ENCODE peak calls at places on chromosome 6, in five cellular contexts. One of them, this sample, is unnamed.

GRCh38 chr6:1789092-1789491 is 179.4 kb downstream of the FOXC1 start:
- DNase-seq in neural progenitor cell: no peak
- DNase-seq in esophagus squamous epithelium: no peak
- DNase-seq in heart right ventricle: no peak
- DNase-seq in astrocyte of the cerebellum: peak; percentile 57
- DNase-seq in this sample: no peak

GRCh38 chr6:105781248-105781647 is 304.9 kb upstream of the PRDM1 start:
- DNase-seq in neural progenitor cell: no peak
- DNase-seq in esophagus squamous epithelium: no peak
- DNase-seq in heart right ventricle: no peak
- DNase-seq in astrocyte of the cerebellum: no peak
- DNase-seq in this sample: no peak

GRCh38 chr6:158772851-158773371 is 46.3 kb downstream of the EZR start:
- DNase-seq in neural progenitor cell: no peak
- DNase-seq in esophagus squamous epithelium: no peak
- DNase-seq in heart right ventricle: no peak
- DNase-seq in astrocyte of the cerebellum: no peak
- DNase-seq in this sample: peak; percentile 82

GRCh38 chr6:114000066-114000465 is 29.1 kb upstream of the HDAC2 start:
- DNase-seq in neural progenitor cell: no peak
- DNase-seq in esophagus squamous epithelium: no peak
- DNase-seq in heart right ventricle: no peak
- DNase-seq in astrocyte of the cerebellum: peak; percentile 48
- DNase-seq in this sample: peak; percentile 45

GRCh38 chr6:157432861-157433260 is 51.9 kb downstream of the ZDHHC14 start:
- DNase-seq in neural progenitor cell: no peak
- DNase-seq in esophagus squamous epithelium: no peak
- DNase-seq in heart right ventricle: no peak
- DNase-seq in astrocyte of the cerebellum: no peak
- DNase-seq in this sample: no peak

GRCh38 chr6:21102201-21102600 is 491.4 kb upstream of the SOX4 start:
- DNase-seq in neural progenitor cell: no peak
- DNase-seq in esophagus squamous epithelium: no peak
- DNase-seq in heart right ventricle: no peak
- DNase-seq in astrocyte of the cerebellum: no peak
- DNase-seq in this sample: no peak

GRCh38 chr6:127790571-127790970 is 110.3 kb downstream of the THEMIS start:
- DNase-seq in neural progenitor cell: no peak
- DNase-seq in esophagus squamous epithelium: no peak
- DNase-seq in heart right ventricle: no peak
- DNase-seq in astrocyte of the cerebellum: no peak
- DNase-seq in this sample: no peak

GRCh38 chr6:169864148-169865030 is 113.0 kb downstream of the ERMARD start:
- DNase-seq in neural progenitor cell: no peak
- DNase-seq in esophagus squamous epithelium: no peak
- DNase-seq in heart right ventricle: no peak
- DNase-seq in astrocyte of the cerebellum: no peak
- DNase-seq in this sample: no peak

GRCh38 chr6:93784794-93785757 is 365.7 kb upstream of the EPHA7 start:
- DNase-seq in neural progenitor cell: peak; percentile 27
- DNase-seq in esophagus squamous epithelium: no peak
- DNase-seq in heart right ventricle: no peak
- DNase-seq in astrocyte of the cerebellum: peak; percentile 75
- DNase-seq in this sample: peak; percentile 73

GRCh38 chr6:160971151-160971550 is 20.4 kb upstream of the MAP3K4 start:
- DNase-seq in neural progenitor cell: no peak
- DNase-seq in esophagus squamous epithelium: no peak
- DNase-seq in heart right ventricle: no peak
- DNase-seq in astrocyte of the cerebellum: no peak
- DNase-seq in this sample: no peak

GRCh38 chr6:70547313-70547712 is 19.4 kb upstream of the SDHAF4 start:
- DNase-seq in neural progenitor cell: peak; percentile 42
- DNase-seq in esophagus squamous epithelium: no peak
- DNase-seq in heart right ventricle: no peak
- DNase-seq in astrocyte of the cerebellum: no peak
- DNase-seq in this sample: peak; percentile 16

GRCh38 chr6:34792605-34793500 is 970 bp downstream of the BLTP3A start:
- DNase-seq in neural progenitor cell: peak; percentile 39
- DNase-seq in esophagus squamous epithelium: no peak
- DNase-seq in heart right ventricle: peak; percentile 18
- DNase-seq in astrocyte of the cerebellum: no peak
- DNase-seq in this sample: peak; percentile 82

GRCh38 chr6:117487831-117488230 is 5.4 kb downstream of the DCBLD1 start:
- DNase-seq in neural progenitor cell: no peak
- DNase-seq in esophagus squamous epithelium: no peak
- DNase-seq in heart right ventricle: no peak
- DNase-seq in astrocyte of the cerebellum: no peak
- DNase-seq in this sample: peak; percentile 97

GRCh38 chr6:109872549-109872948 is 105.6 kb upstream of the GPR6 start:
- DNase-seq in neural progenitor cell: no peak
- DNase-seq in esophagus squamous epithelium: no peak
- DNase-seq in heart right ventricle: no peak
- DNase-seq in astrocyte of the cerebellum: no peak
- DNase-seq in this sample: no peak

GRCh38 chr6:44029489-44030185 is 97.6 kb downstream of the MRPL14 start:
- DNase-seq in neural progenitor cell: no peak
- DNase-seq in esophagus squamous epithelium: no peak
- DNase-seq in heart right ventricle: no peak
- DNase-seq in astrocyte of the cerebellum: no peak
- DNase-seq in this sample: no peak

GRCh38 chr6:44030812-44031454 is 96.3 kb downstream of the MRPL14 start:
- DNase-seq in neural progenitor cell: no peak
- DNase-seq in esophagus squamous epithelium: no peak
- DNase-seq in heart right ventricle: no peak
- DNase-seq in astrocyte of the cerebellum: no peak
- DNase-seq in this sample: no peak

GRCh38 chr6:44025226-44025625 is 102.0 kb downstream of the MRPL14 start:
- DNase-seq in neural progenitor cell: no peak
- DNase-seq in esophagus squamous epithelium: no peak
- DNase-seq in heart right ventricle: no peak
- DNase-seq in astrocyte of the cerebellum: no peak
- DNase-seq in this sample: no peak

GRCh38 chr6:44024597-44025219 is 102.5 kb downstream of the MRPL14 start:
- DNase-seq in neural progenitor cell: no peak
- DNase-seq in esophagus squamous epithelium: no peak
- DNase-seq in heart right ventricle: no peak
- DNase-seq in astrocyte of the cerebellum: no peak
- DNase-seq in this sample: no peak

DNA sequence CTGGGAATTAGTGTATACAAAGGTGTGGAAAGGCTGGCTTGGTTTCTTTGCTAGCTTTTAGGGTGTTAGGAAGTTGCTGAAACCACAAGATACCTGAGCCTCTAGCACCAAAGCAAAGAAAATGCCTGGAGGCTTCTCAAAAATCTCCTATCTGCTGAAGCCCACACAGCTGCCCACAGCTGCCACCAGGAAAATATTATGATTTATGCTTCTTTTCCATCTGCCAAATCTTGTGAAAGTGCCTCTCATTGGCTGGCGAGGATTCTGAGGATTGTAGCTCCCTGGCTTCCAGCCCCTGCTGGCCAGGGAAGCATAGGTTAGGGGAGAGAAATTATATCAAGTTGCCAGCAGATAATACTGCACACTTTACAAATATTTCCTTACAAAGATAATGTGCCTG is 98.5 kb downstream of the MRPL14 start:
- DNase-seq in neural progenitor cell: no peak
- DNase-seq in esophagus squamous epithelium: no peak
- DNase-seq in heart right ventricle: no peak
- DNase-seq in astrocyte of the cerebellum: no peak
- DNase-seq in this sample: no peak
- TF ChIP-seq CTCF in neural progenitor cell: peak; percentile 7
- TF ChIP-seq CTCF in esophagus squamous epithelium: no peak
- TF ChIP-seq CTCF in heart right ventricle: no peak
- TF ChIP-seq CTCF in astrocyte of the cerebellum: peak; percentile 35
- TF ChIP-seq CTCF in this sample: peak; percentile 36

DNA sequence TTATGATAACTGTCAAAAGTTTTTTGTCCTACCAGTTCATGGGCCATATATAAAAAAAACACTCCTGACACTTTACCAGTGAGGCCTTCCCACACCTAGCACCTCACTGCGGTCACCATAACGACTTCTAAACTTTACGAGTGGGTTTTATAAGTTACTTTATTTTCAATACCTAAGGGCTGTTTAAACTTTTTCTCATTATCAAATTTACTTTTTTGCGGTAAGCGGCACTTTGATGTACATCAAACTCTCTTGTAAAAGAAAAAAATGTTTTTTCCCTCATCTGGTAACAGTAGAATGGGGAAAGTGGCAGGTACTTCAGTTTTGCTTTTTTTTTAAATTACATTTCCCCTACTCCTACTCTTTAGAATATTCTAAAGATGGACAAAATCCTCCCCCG is 36.2 kb downstream of the FYN start:
- DNase-seq in neural progenitor cell: no peak
- DNase-seq in esophagus squamous epithelium: no peak
- DNase-seq in heart right ventricle: no peak
- DNase-seq in astrocyte of the cerebellum: no peak
- DNase-seq in this sample: no peak
- H3K4me3 ChIP-seq in neural progenitor cell: no peak overlapping the region
- H3K4me3 ChIP-seq in esophagus squamous epithelium: no peak overlapping the region
- H3K4me3 ChIP-seq in heart right ventricle: no peak overlapping the region
- H3K4me3 ChIP-seq in astrocyte of the cerebellum: no peak overlapping the region
- H3K4me3 ChIP-seq in this sample: no peak overlapping the region

DNA sequence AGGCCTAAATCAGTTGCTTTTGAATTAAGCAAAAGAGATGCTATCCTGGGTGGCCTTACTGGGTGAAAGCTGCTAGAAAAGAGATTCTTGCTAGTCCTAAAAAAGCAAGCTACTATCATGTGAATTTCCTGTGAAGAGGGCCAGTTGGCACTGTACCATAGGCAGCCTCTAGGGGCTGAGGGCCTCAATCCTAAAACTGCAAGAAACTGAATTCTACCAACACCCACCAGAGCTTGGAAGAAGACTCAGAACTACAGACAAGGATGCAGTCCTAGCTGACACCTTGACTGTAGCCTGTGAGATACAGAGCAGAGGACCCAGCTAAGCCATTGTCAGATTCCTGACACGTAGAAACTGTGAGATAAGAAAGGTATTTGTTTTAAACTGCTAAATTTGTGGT is 24.5 kb downstream of the CLIC5 start:
- DNase-seq in neural progenitor cell: peak; percentile 9
- DNase-seq in esophagus squamous epithelium: no peak
- DNase-seq in heart right ventricle: no peak
- DNase-seq in astrocyte of the cerebellum: no peak
- DNase-seq in this sample: no peak
- TF ChIP-seq CTCF in neural progenitor cell: peak; percentile 45
- TF ChIP-seq CTCF in esophagus squamous epithelium: no peak
- TF ChIP-seq CTCF in heart right ventricle: peak; percentile 11
- TF ChIP-seq CTCF in astrocyte of the cerebellum: peak; percentile 7
- TF ChIP-seq CTCF in this sample: peak; percentile 15

GRCh38 chr6:87574237-87574636 is 15.6 kb downstream of the RARS2 start:
- DNase-seq in neural progenitor cell: no peak
- DNase-seq in esophagus squamous epithelium: no peak
- DNase-seq in heart right ventricle: no peak
- DNase-seq in astrocyte of the cerebellum: no peak
- DNase-seq in this sample: no peak
- H3K4me3 ChIP-seq in neural progenitor cell: no peak overlapping the region
- H3K4me3 ChIP-seq in esophagus squamous epithelium: no peak overlapping the region
- H3K4me3 ChIP-seq in heart right ventricle: no peak overlapping the region
- H3K4me3 ChIP-seq in astrocyte of the cerebellum: no peak overlapping the region
- H3K4me3 ChIP-seq in this sample: no peak overlapping the region

GRCh38 chr6:151760486-151760885 is 47.0 kb upstream of the ESR1 start:
- DNase-seq in neural progenitor cell: no peak
- DNase-seq in esophagus squamous epithelium: no peak
- DNase-seq in heart right ventricle: no peak
- DNase-seq in astrocyte of the cerebellum: no peak
- DNase-seq in this sample: no peak

GRCh38 chr6:151762817-151763216 is 44.7 kb upstream of the ESR1 start:
- DNase-seq in neural progenitor cell: no peak
- DNase-seq in esophagus squamous epithelium: no peak
- DNase-seq in heart right ventricle: no peak
- DNase-seq in astrocyte of the cerebellum: no peak
- DNase-seq in this sample: no peak

GRCh38 chr6:151765444-151765886 is 42.0 kb upstream of the ESR1 start:
- DNase-seq in neural progenitor cell: peak; percentile 66
- DNase-seq in esophagus squamous epithelium: no peak
- DNase-seq in heart right ventricle: peak; percentile 70
- DNase-seq in astrocyte of the cerebellum: peak; percentile 76
- DNase-seq in this sample: peak; percentile 81

GRCh38 chr6:151763938-151764680 is 43.4 kb upstream of the ESR1 start:
- DNase-seq in neural progenitor cell: peak; percentile 90
- DNase-seq in esophagus squamous epithelium: no peak
- DNase-seq in heart right ventricle: peak; percentile 95
- DNase-seq in astrocyte of the cerebellum: peak; percentile 29
- DNase-seq in this sample: peak; percentile 85

GRCh38 chr6:151763303-151763702 is 44.2 kb upstream of the ESR1 start:
- DNase-seq in neural progenitor cell: peak; percentile 34
- DNase-seq in esophagus squamous epithelium: no peak
- DNase-seq in heart right ventricle: no peak
- DNase-seq in astrocyte of the cerebellum: peak; percentile 38
- DNase-seq in this sample: peak; percentile 66
- TF ChIP-seq CTCF in neural progenitor cell: peak; percentile 46
- TF ChIP-seq CTCF in esophagus squamous epithelium: peak; percentile 26
- TF ChIP-seq CTCF in heart right ventricle: no peak
- TF ChIP-seq CTCF in astrocyte of the cerebellum: peak; percentile 39
- TF ChIP-seq CTCF in this sample: peak; percentile 58

DNA sequence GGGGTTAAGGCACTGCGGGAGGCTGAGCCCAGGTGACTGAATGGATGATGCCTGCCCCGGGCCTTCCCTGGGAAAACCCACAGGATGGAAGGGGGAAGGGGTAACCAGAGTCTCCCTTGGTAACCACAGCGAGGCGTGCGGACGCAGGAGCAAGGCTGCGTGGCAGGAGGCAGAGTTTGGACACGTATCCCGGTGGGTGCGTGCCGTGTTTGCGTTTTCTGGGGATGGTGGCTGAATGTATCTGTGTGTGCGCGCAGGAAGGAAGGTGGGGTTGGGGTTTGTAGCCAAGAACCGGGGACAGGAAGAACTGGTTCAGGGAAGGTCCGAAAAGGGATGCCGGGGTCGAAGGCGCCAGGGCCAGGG is 1.8 kb downstream of the MDGA1 start:
- DNase-seq in neural progenitor cell: no peak
- DNase-seq in esophagus squamous epithelium: no peak
- DNase-seq in heart right ventricle: no peak
- DNase-seq in astrocyte of the cerebellum: no peak
- DNase-seq in this sample: no peak
- H3K4me3 ChIP-seq in neural progenitor cell: peak overlapping the region; percentile 72
- H3K4me3 ChIP-seq in esophagus squamous epithelium: peak overlapping the region; percentile 75
- H3K4me3 ChIP-seq in heart right ventricle: no peak overlapping the region
- H3K4me3 ChIP-seq in astrocyte of the cerebellum: peak overlapping the region; percentile 62
- H3K4me3 ChIP-seq in this sample: peak overlapping the region; percentile 74

GRCh38 chr6:81589465-81590313 is 162.8 kb downstream of the TENT5A start:
- DNase-seq in neural progenitor cell: no peak
- DNase-seq in esophagus squamous epithelium: no peak
- DNase-seq in heart right ventricle: no peak
- DNase-seq in astrocyte of the cerebellum: no peak
- DNase-seq in this sample: no peak
- TF ChIP-seq CTCF in neural progenitor cell: no peak
- TF ChIP-seq CTCF in esophagus squamous epithelium: no peak
- TF ChIP-seq CTCF in heart right ventricle: no peak
- TF ChIP-seq CTCF in astrocyte of the cerebellum: no peak
- TF ChIP-seq CTCF in this sample: no peak